ENCODE peak calls at places on chromosomes 2 and 18, in ten cellular contexts. D is ELR; G is GM20000; N is ACHN; J is NCI-H345; H is activated T-helper 1 cell treated with anti-CD3 and anti-CD28 coated beads, Interleukin-2, amount 50 U/mL, for 16 hours; Z is stimulated activated CD8-positive, alpha-beta memory T cell treated with anti-CD3 and anti-CD28 coated beads, Interleukin-15, amount 100 ng/mL, for 48 hours; F is iris pigment epithelial cell; I is left cardiac atrium; O is effector memory CD8-positive, alpha-beta T cell. Q is an unnamed sample.

GRCh38 chr2:120761164-120761861 is 25.6 kb downstream of the GLI2 start:
- DNase-seq in H (no peak), N (no peak), J (no peak), D (no peak), F (no peak), G (no peak), I (no peak), Z (no peak), O (no peak), Q (no peak)

GRCh38 chr2:74893332-74893731 is 59.4 kb downstream of the HK2 start:
- DNase-seq in J (no peak), D (peak), O (no peak), I (no peak), N (peak), F (peak), Z (no peak), G (no peak), H (no peak), Q (no peak)

GRCh38 chr18:79937103-79937860 is 14.2 kb downstream of the SLC66A2 start:
- DNase-seq in F (no peak), N (no peak), I (no peak), J (no peak), G (no peak), Z (no peak), O (no peak), D (no peak), H (no peak), Q (no peak)

GRCh38 chr2:120470041-120470716 is 124.2 kb downstream of the INHBB start:
- DNase-seq in J (peak), O (no peak), G (no peak), F (peak), H (no peak), N (no peak), I (peak), D (peak), Z (no peak), Q (no peak)

GRCh38 chr18:74184875-74185274 is 36.6 kb downstream of the TIMM21 start:
- DNase-seq in Z (no peak), N (no peak), H (no peak), O (no peak), G (no peak), J (no peak), F (no peak), I (no peak), D (no peak), Q (no peak)

GRCh38 chr18:34867520-34867919 is 157.4 kb downstream of the DTNA start:
- DNase-seq in O (no peak), D (peak), H (no peak), N (peak), I (no peak), J (peak), G (no peak), Z (no peak), F (no peak), Q (no peak)

GRCh38 chr18:59718108-59719057 is 21.2 kb upstream of the CCBE1 start:
- DNase-seq in D (peak), F (peak), G (no peak), H (no peak), N (peak), Z (no peak), O (no peak), I (no peak), J (no peak), Q (no peak)

GRCh38 chr2:236633764-236634163 is 64.1 kb downstream of the ACKR3 start:
- DNase-seq in F (no peak), N (no peak), J (no peak), H (no peak), I (no peak), O (no peak), Z (no peak), D (no peak), G (no peak), Q (no peak)

GRCh38 chr2:106197878-106198277 is 3.8 kb upstream of the UXS1 start:
- DNase-seq in G (no peak), N (peak), I (no peak), D (peak), H (no peak), F (peak), J (no peak), O (no peak), Z (no peak), Q (no peak)

GRCh38 chr2:37829202-37829601 is 95.9 kb upstream of the RMDN2 start:
- DNase-seq in O (no peak), G (peak), N (peak), I (peak), H (no peak), F (peak), D (peak), J (no peak), Z (no peak), Q (no peak)

GRCh38 chr2:210169871-210170441 is 1.3 kb downstream of the KANSL1L start:
- DNase-seq in Z (no peak), F (peak), N (peak), I (no peak), D (peak), G (peak), H (no peak), O (no peak), J (no peak), Q (no peak)

GRCh38 chr2:84807063-84807485 is 73.8 kb downstream of the TRABD2A start:
- DNase-seq in H (no peak), Z (no peak), O (no peak), I (no peak), N (peak), G (no peak), J (no peak), D (peak), F (peak), Q (no peak)

GRCh38 chr2:240499309-240500301 is 58.2 kb downstream of the ANKMY1 start:
- DNase-seq in H (no peak), O (no peak), F (no peak), Z (no peak), N (no peak), D (no peak), G (no peak), I (no peak), J (no peak), Q (no peak)

GRCh38 chr2:205766765-205767359 is 84.6 kb downstream of the NRP2 start:
- DNase-seq in J (peak), N (peak), Z (no peak), I (peak), O (peak), H (no peak), G (peak), F (peak), D (peak), Q (peak)

GRCh38 chr18:37805773-37806380 is 240.3 kb upstream of the CELF4 start:
- DNase-seq in O (no peak), Z (no peak), I (no peak), H (no peak), G (no peak), D (no peak), N (no peak), J (no peak), F (no peak), Q (no peak)

GRCh38 chr18:36953047-36953446 is 124.1 kb downstream of the KIAA1328 start:
- DNase-seq in Z (no peak), O (no peak), N (no peak), F (no peak), H (no peak), G (no peak), I (no peak), J (no peak), D (no peak), Q (no peak)

Q was measured in T follicular helper cell.